ENCODE peak calls at places on chromosome 11, in five cellular contexts. C is HCT116, E is uterus, H is NB4, J is adrenal gland. R is an unnamed sample.
A peak's percentile ranks its signal among the peaks of the same experiment; 100 is the strongest.

GRCh38 chr11:126748097-126748756 is 252.3 kb downstream of the KIRREL3 start:
- DNase-seq in E (no peak), H (no peak), C (no peak), J (no peak), R (no peak)

GRCh38 chr11:74949748-74950127 is 672 bp downstream of the SPCS2 start:
- DNase-seq in E (no peak), C (no peak), H (peak; percentile 15), J (no peak), R (no peak)

GRCh38 chr11:2379471-2380174 is 2.5 kb downstream of the CD81 start:
- DNase-seq in J (no peak), E (peak; percentile 29), H (no peak), C (no peak), R (no peak)

GRCh38 chr11:66371627-66372415 is at the start of gene SLC29A2:
- DNase-seq in E (no peak), C (peak; percentile 82), J (no peak), H (peak; percentile 94), R (no peak)

GRCh38 chr11:74090701-74091100 is 80.1 kb downstream of the C2CD3 start:
- DNase-seq in C (no peak), E (no peak), H (peak; percentile 17), J (no peak), R (no peak)

GRCh38 chr11:60498853-60499252 is 6.3 kb downstream of the MS4A12 start:
- DNase-seq in E (no peak), C (no peak), H (no peak), J (no peak), R (no peak)

GRCh38 chr11:44167047-44167446 is 71.6 kb downstream of the EXT2 start:
- DNase-seq in H (no peak), C (no peak), J (no peak), E (no peak), R (no peak)

GRCh38 chr11:44066732-44067131 is 662 bp downstream of the ACCS start:
- DNase-seq in E (peak; percentile 21), C (peak; percentile 31), H (peak; percentile 55), J (no peak), R (peak; percentile 55)

GRCh38 chr11:88604255-88604654 is 266.7 kb upstream of the CTSC start:
- DNase-seq in E (no peak), H (no peak), C (no peak), J (no peak), R (no peak)

GRCh38 chr11:48116843-48117242 is 99.8 kb upstream of the OR4B1 start:
- DNase-seq in H (peak; percentile 53), C (no peak), J (no peak), E (no peak), R (no peak)

GRCh38 chr11:104043137-104043536 is 6.7 kb downstream of the DDI1 start:
- DNase-seq in E (no peak), J (no peak), C (no peak), H (no peak), R (no peak)

GRCh38 chr11:17978553-17979287 is 34.1 kb downstream of the SERGEF start:
- DNase-seq in C (no peak), H (peak; percentile 49), J (peak; percentile 65), E (peak; percentile 19), R (peak; percentile 52)

GRCh38 chr11:17598700-17599459 is 51.8 kb downstream of the OTOG start:
- DNase-seq in E (peak; percentile 59), H (peak; percentile 62), J (peak; percentile 46), C (peak; percentile 24), R (peak; percentile 65)

GRCh38 chr11:76918941-76919386 is 58.2 kb downstream of the ACER3 start:
- DNase-seq in C (peak; percentile 44), E (no peak), J (peak; percentile 22), H (peak; percentile 78), R (peak; percentile 1)

GRCh38 chr11:131884461-131885073 is 514.2 kb downstream of the NTM start:
- DNase-seq in H (no peak), C (no peak), E (no peak), J (no peak), R (no peak)

GRCh38 chr11:14764899-14765527 is 121.4 kb downstream of the PDE3B start:
- DNase-seq in J (no peak), C (no peak), E (no peak), H (peak; percentile 82), R (no peak)

DNA sequence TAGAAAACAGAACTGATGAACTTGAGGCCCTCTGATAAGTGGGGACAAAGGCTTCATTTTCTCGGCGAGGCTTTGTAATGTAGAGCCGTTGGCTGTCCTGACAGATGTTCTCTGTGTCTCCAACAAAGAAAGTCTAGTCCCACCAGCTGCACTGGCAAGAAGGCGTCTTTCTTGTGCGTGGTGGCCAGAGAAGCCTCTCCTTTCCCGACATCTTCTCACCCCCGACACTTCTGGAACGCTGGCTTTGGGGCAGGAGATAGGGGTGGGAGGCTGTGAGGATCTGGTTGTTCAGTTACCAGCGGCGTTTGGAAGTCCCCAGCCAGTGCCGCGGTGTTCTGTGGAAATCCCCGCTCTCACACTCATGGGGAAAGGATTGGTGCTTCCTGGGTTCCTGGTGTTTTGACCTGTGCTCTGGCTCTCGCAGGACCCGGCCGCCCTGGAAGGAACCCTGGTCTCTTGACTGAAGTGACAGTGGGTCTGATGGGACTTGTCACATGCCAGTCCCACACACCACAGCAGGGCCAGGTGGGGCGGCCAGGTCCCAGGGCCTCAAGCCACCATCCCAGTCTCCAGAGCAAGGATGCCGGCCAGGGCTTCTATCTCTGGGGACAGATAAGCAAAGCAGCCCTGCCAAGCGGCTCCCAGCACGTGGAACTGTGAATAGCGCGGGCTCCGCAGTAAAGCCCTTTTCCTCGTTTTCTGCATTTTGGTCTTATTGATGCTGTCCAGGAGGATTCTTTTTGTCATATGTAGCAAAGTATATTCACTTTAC is 23.2 kb downstream of the FADS2 start:
- DNase-seq in J (peak; percentile 47), C (no peak), H (no peak), E (no peak), R (no peak)
- TF ChIP-seq POLR2A in J (no peak), C (no peak), H (no peak), E (no peak), R (no peak)

GRCh38 chr11:64258946-64259532 is 7.7 kb downstream of the PLCB3 start:
- DNase-seq in E (no peak), J (no peak), H (no peak), C (no peak), R (no peak)

GRCh38 chr11:64261556-64262080 is 10.3 kb downstream of the PLCB3 start:
- DNase-seq in H (no peak), E (no peak), J (no peak), C (no peak), R (no peak)

GRCh38 chr11:64260147-64260708 is 8.9 kb downstream of the PLCB3 start:
- DNase-seq in H (no peak), C (no peak), E (no peak), J (no peak), R (no peak)

GRCh38 chr11:64258356-64258755 is 7.0 kb downstream of the PLCB3 start:
- DNase-seq in J (no peak), H (no peak), C (no peak), E (no peak), R (no peak)

GRCh38 chr11:64259533-64260067 is 8.3 kb downstream of the PLCB3 start:
- DNase-seq in E (no peak), H (no peak), J (no peak), C (no peak), R (no peak)
- TF ChIP-seq POLR2A in E (no peak), H (no peak), J (no peak), C (no peak), R (no peak)

GRCh38 chr11:32173435-32173834 is 82.6 kb downstream of the RCN1 start:
- DNase-seq in H (peak; percentile 57), E (peak; percentile 32), C (peak; percentile 34), J (peak; percentile 29), R (peak; percentile 54)
- TF ChIP-seq POLR2A in H (no peak), E (no peak), C (no peak), J (no peak), R (no peak)

DNA sequence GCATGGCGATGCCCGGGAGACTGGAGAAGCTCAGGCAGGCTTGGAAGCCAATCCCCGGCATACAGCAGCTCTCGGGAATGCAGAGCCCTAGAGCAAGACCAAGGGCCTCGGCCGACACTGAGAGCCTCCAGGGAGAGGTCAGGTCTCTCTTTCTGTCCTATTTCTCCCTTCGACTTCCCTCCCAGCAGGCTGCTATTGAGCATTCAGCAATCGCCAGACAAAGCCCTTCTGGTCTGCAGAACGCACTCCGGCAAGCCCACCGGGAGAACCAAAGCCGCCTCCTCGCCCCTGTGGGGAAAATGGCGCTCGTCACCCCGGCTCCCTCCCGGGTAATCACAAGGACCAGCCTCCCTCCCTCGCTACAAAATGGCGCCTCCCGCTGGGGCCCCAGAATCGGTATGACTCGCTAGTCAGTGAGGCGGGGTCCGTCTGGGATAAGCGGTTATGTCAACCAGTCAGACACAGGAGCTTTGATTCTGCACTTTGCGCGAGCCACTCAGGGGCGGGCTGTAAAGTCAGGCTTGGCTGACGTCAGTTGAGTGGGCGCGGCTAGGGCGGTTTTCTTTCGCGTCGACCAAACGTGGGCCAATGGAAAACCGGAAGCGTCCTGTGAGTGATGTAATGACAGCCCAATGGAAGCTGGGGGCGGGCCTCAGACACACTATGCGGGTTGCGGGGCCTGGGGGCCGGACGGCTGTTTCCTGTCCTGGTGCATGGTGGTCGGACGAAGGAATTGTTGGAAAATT is at the start of gene ZNF143:
- DNase-seq in C (peak; percentile 100), E (peak; percentile 100), J (peak; percentile 100), H (peak; percentile 99), R (peak; percentile 98)
- TF ChIP-seq POLR2A in C (no peak), E (peak; percentile 94), J (peak; percentile 97), H (peak; percentile 91), R (peak; percentile 72)

DNA sequence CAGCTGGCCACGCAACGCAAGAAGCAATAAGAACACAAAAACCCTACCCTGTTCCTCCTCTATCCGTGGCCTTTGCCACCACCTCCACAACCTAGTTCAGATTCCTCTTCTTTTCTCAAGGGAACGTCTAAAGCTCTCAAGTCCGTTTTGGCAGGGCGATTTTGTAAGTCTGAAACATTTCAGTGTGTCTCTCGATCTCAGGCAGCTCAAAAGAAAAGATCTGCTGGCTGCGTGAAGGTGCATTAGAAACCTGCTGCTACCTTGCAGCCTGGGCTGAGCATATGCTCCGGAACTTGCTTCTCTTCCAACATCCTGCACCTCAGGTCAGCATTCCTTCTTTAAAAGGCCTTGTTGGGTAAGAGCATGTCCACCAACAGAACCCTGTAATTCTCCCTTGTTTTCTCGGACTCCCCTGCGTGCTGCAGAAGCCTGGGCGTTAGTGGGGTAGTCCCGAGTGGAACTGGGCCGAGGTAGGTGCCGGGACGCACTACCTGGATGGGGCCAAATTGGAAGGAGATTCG is 1.5 kb downstream of the LGR4 start:
- DNase-seq in C (no peak), H (peak; percentile 61), J (peak; percentile 14), E (no peak), R (no peak)
- TF ChIP-seq POLR2A in C (no peak), H (no peak), J (no peak), E (no peak), R (no peak)

GRCh38 chr11:64358907-64359711 is at the start of gene RPS6KA4:
- DNase-seq in J (no peak), E (peak; percentile 75), H (peak; percentile 77), C (no peak), R (peak; percentile 82)
- TF ChIP-seq POLR2A in J (peak; percentile 21), E (peak; percentile 71), H (peak; percentile 71), C (peak; percentile 68), R (peak; percentile 76)

DNA sequence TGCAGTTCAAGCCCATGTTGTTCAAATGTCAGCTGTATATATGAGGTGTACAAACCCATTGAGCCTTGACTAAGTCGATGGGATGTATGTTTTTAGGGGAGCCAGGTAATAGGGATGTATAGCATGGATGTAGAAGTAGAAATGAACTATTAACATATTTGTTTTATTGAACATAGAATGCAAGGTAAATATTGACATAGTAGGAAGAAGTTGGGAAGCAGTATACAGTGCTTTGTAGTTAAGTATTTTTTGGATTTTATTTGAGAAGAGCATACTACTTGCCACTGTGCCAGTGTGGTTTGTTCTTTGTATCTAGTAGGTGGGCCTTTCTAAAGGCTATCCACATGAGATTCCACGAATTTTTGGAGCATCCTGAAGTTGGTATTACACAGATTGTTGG is 20.8 kb upstream of the NAT10 start:
- DNase-seq in E (no peak), J (no peak), C (no peak), H (no peak), R (no peak)
- TF ChIP-seq POLR2A in E (no peak), J (no peak), C (no peak), H (no peak), R (no peak)